ENCODE peak calls at places on chromosomes 1 and 21, in six cellular contexts. J is hepatocyte, Z is PC-3, L is SK-N-SH, G is GM23248, M is MM.1S. B is an unnamed sample.

GRCh38 chr1:156750932-156751723 is at the start of gene HDGF:
- DNase-seq in J (peak; percentile 71), Z (no peak), L (peak; percentile 72), G (peak; percentile 73), M (peak; percentile 52), B (peak; percentile 60)

GRCh38 chr1:85297855-85298629 is 21.6 kb upstream of the BCL10 start:
- DNase-seq in J (peak; percentile 83), Z (peak; percentile 99), L (no peak), G (peak; percentile 97), M (no peak), B (no peak)

GRCh38 chr1:44557756-44558155 is 116.5 kb downstream of the TMEM53 start:
- DNase-seq in J (no peak), Z (peak; percentile 60), L (no peak), G (peak; percentile 10), M (no peak), B (no peak)

GRCh38 chr1:219639843-219640606 is 27.1 kb upstream of the ZC3H11B start:
- DNase-seq in J (no peak), Z (peak; percentile 84), L (no peak), G (peak; percentile 7), M (no peak), B (no peak)

GRCh38 chr1:117527566-117528102 is 78.2 kb upstream of the TENT5C start:
- DNase-seq in J (no peak), Z (no peak), L (no peak), G (peak; percentile 61), M (no peak), B (no peak)

GRCh38 chr1:224333309-224333926 is 3.4 kb upstream of the NVL start:
- DNase-seq in J (peak; percentile 62), Z (peak; percentile 86), L (peak; percentile 57), G (peak; percentile 72), M (peak; percentile 81), B (peak; percentile 84)

GRCh38 chr1:39081266-39082139 is 55.4 kb downstream of the NDUFS5 start:
- DNase-seq in J (peak; percentile 46), Z (peak; percentile 30), L (peak; percentile 89), G (peak; percentile 55), M (no peak), B (no peak)

GRCh38 chr21:45994086-45994661 is 12.6 kb downstream of the COL6A1 start:
- DNase-seq in J (no peak), Z (no peak), L (no peak), G (peak; percentile 36), M (no peak), B (no peak)

GRCh38 chr1:25520446-25521061 is 22.9 kb upstream of the LDLRAP1 start:
- DNase-seq in J (peak; percentile 80), Z (peak; percentile 70), L (peak; percentile 70), G (peak; percentile 71), M (peak; percentile 68), B (peak; percentile 80)

GRCh38 chr1:6358757-6359567 is 34.6 kb downstream of the ACOT7 start:
- DNase-seq in J (peak; percentile 85), Z (no peak), L (peak; percentile 75), G (peak; percentile 87), M (no peak), B (peak; percentile 23)

GRCh38 chr1:32179443-32180185 is at the start of gene TXLNA:
- DNase-seq in J (peak; percentile 97), Z (peak; percentile 91), L (peak; percentile 98), G (peak; percentile 98), M (peak; percentile 91), B (peak; percentile 92)

GRCh38 chr1:187471555-187471954 is 642.8 kb downstream of the PLA2G4A start:
- DNase-seq in J (no peak), Z (peak; percentile 44), L (no peak), G (peak; percentile 48), M (no peak), B (no peak)

GRCh38 chr1:179831225-179831624 is 46.4 kb downstream of the TOR1AIP2 start:
- DNase-seq in J (no peak), Z (no peak), L (no peak), G (no peak), M (peak; percentile 48), B (no peak)

GRCh38 chr1:27218736-27219135 is 15.7 kb upstream of the WDTC1 start:
- DNase-seq in J (no peak), Z (no peak), L (no peak), G (no peak), M (no peak), B (no peak)

GRCh38 chr21:25572895-25573310 is 34.4 kb downstream of the MRPL39 start:
- DNase-seq in J (no peak), Z (peak; percentile 10), L (no peak), G (no peak), M (peak; percentile 70), B (peak; percentile 56)

GRCh38 chr1:27153927-27154358 is 982 bp downstream of the SLC9A1 start:
- DNase-seq in J (no peak), Z (no peak), L (no peak), G (no peak), M (no peak), B (no peak)

GRCh38 chr1:58441699-58442098 is 104.8 kb downstream of the OMA1 start:
- DNase-seq in J (no peak), Z (no peak), L (no peak), G (no peak), M (no peak), B (no peak)

GRCh38 chr1:9561429-9561828 is 22.2 kb downstream of the SLC25A33 start:
- DNase-seq in J (peak; percentile 81), Z (peak; percentile 80), L (peak; percentile 30), G (peak; percentile 99), M (no peak), B (peak; percentile 24)

GRCh38 chr1:42943166-42943565 is 15.5 kb downstream of the SLC2A1 start:
- DNase-seq in J (no peak), Z (peak; percentile 97), L (no peak), G (no peak), M (no peak), B (no peak)

GRCh38 chr1:32197837-32198236 is 2.6 kb upstream of the CCDC28B start:
- DNase-seq in J (no peak), Z (no peak), L (no peak), G (no peak), M (no peak), B (no peak)

GRCh38 chr1:60449876-60450275 is 376.3 kb upstream of the C1orf87 start:
- DNase-seq in J (no peak), Z (no peak), L (no peak), G (no peak), M (no peak), B (no peak)

GRCh38 chr21:19031956-19032355 is 628.4 kb upstream of the TMPRSS15 start:
- DNase-seq in J (no peak), Z (no peak), L (no peak), G (no peak), M (no peak), B (no peak)

GRCh38 chr1:204617256-204618147 is 68.0 kb downstream of the LRRN2 start:
- DNase-seq in J (no peak), Z (no peak), L (no peak), G (no peak), M (no peak), B (no peak)

GRCh38 chr21:34524671-34525601 is 12.9 kb upstream of the KCNE1 start:
- DNase-seq in J (peak; percentile 56), Z (peak; percentile 30), L (no peak), G (peak; percentile 83), M (no peak), B (no peak)

GRCh38 chr1:1181938-1182410 is 8.3 kb downstream of the TTLL10 start:
- DNase-seq in J (no peak), Z (no peak), L (peak; percentile 44), G (no peak), M (no peak), B (no peak)

GRCh38 chr1:114122891-114123621 is 30.6 kb downstream of the SYT6 start:
- DNase-seq in J (peak; percentile 21), Z (peak; percentile 76), L (peak; percentile 34), G (peak; percentile 88), M (no peak), B (no peak)

GRCh38 chr1:93552751-93553455 is 105.0 kb downstream of the FNBP1L start:
- DNase-seq in J (no peak), Z (no peak), L (peak; percentile 22), G (peak; percentile 58), M (no peak), B (no peak)

DNA sequence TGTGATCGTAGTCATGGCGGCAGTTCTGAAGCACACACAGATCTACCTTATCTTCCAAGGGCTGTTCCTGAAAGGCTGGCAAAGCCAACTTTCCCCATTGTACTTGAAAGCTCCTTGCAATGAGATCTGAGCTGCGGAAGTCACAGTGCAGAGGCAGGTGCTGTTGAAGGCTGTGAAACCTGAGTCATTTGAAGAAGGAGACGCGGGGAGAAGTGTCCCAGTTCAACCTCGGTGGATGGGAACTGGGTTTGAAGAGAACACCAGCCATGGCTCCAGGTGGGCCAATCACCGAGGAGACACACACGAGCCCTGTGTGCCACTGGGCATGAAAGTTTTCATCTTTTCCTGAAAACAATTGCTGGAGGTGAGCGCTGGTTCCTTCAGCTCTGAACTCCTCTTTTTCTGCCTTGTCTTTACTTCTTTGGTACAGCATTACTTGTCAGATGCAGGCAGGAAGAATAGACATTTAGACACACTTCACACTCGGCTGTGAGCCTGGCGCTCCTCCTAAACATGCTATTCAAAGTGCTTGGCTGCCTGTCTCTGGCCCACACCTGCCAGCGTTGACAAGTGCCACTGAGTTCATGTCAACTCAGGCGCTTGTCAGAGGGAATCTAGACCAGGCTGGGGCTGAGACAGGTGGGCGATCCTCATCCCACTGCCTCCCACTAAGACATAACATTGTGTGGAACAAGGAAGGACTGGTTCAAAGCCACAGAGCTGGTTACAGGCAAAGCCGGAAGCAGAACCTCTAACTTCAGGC is 25.7 kb upstream of the PDE9A start:
- DNase-seq in J (no peak), Z (no peak), L (no peak), G (no peak), M (no peak), B (no peak)
- TF ChIP-seq EZH2phosphoT487 in J (no peak), Z (no peak), L (no peak), G (no peak), M (no peak), B (no peak)

DNA sequence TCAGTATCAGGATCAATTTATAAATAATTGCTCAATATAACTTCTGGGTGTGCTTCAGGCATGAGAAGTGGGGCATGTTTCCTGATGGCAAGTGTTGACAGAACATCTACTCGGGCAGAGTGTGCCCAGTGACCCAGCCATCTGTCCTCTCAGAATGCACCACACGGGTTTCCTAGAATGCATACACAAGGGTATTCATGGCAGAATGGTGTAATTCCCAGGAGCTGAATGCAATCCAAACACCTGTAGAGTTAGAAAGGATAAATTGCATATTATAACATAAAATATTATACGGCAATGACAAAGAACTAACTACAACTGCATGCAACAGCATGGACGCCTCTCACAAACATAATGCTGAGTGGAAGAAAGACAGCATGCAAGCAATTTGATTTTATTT is 391.9 kb downstream of the SIPA1L2 start:
- DNase-seq in J (no peak), Z (no peak), L (no peak), G (no peak), M (no peak), B (no peak)
- H3K9me2 ChIP-seq in J (no peaks in the 10 kb centered on the region), Z (no peaks in the 10 kb centered on the region), L (no peaks in the 10 kb centered on the region), G (no peaks in the 10 kb centered on the region), M (no peaks in the 10 kb centered on the region), B (no peaks in the 10 kb centered on the region)

GRCh38 chr1:234632225-234632624 is 22.2 kb upstream of the IRF2BP2 start:
- DNase-seq in J (no peak), Z (no peak), L (no peak), G (no peak), M (no peak), B (no peak)
- H3K27ac ChIP-seq in J (peak overlapping the region; percentile 79), Z (peak overlapping the region; percentile 82), L (no peak overlapping the region), G (peak overlapping the region; percentile 73), M (no peak overlapping the region), B (no peak overlapping the region)

DNA sequence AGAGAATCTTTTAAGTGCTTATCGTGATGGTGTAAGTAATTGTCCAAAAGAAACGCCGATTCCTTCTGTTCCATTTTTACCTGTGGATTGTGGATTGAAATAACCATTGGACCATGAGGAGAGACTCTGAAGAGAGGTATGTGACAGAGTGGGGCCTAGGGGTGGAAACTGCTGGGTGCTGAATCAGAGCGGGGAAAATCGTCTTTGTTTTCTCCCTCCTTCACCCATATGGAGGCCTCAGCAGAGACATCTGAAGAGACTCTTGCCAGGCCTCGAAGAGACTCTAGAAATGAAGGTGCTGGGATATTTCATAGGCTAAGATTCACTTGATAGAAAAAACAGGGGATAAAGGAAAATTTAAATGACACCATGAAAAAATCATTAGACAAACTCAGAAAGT is 1327.0 kb downstream of the BRINP3 start:
- DNase-seq in J (no peak), Z (no peak), L (no peak), G (no peak), M (no peak), B (no peak)
- TF ChIP-seq EZH2phosphoT487 in J (no peak), Z (no peak), L (no peak), G (no peak), M (no peak), B (no peak)